ENCODE peak calls at places on chromosome 3, in five cellular contexts. One of them, this sample, is unnamed.

GRCh38 chr3:61650276-61650675 is 88.9 kb downstream of the PTPRG start:
- DNase-seq in HCT116: no peak
- DNase-seq in transverse colon: peak; percentile 49
- DNase-seq in sigmoid colon: peak; percentile 93
- DNase-seq in vagina: peak; percentile 92
- DNase-seq in this sample: peak; percentile 71

GRCh38 chr3:148075829-148076716 is 621.6 kb upstream of the AGTR1 start:
- DNase-seq in HCT116: peak; percentile 38
- DNase-seq in transverse colon: no peak
- DNase-seq in sigmoid colon: no peak
- DNase-seq in vagina: no peak
- DNase-seq in this sample: no peak

GRCh38 chr3:53238051-53238850 is 17.6 kb downstream of the TKT start:
- DNase-seq in HCT116: peak; percentile 60
- DNase-seq in transverse colon: peak; percentile 51
- DNase-seq in sigmoid colon: no peak
- DNase-seq in vagina: no peak
- DNase-seq in this sample: no peak

GRCh38 chr3:185144784-185145183 is 8.1 kb downstream of the C3orf70 start:
- DNase-seq in HCT116: no peak
- DNase-seq in transverse colon: no peak
- DNase-seq in sigmoid colon: no peak
- DNase-seq in vagina: no peak
- DNase-seq in this sample: no peak

GRCh38 chr3:42161050-42161935 is 70.1 kb downstream of the TRAK1 start:
- DNase-seq in HCT116: no peak
- DNase-seq in transverse colon: no peak
- DNase-seq in sigmoid colon: peak; percentile 17
- DNase-seq in vagina: no peak
- DNase-seq in this sample: no peak

GRCh38 chr3:195802261-195802701 is 9.4 kb downstream of the MUC4 start:
- DNase-seq in HCT116: no peak
- DNase-seq in transverse colon: no peak
- DNase-seq in sigmoid colon: peak; percentile 52
- DNase-seq in vagina: no peak
- DNase-seq in this sample: no peak

GRCh38 chr3:111734652-111735051 is 124.4 kb upstream of the PHLDB2 start:
- DNase-seq in HCT116: no peak
- DNase-seq in transverse colon: no peak
- DNase-seq in sigmoid colon: no peak
- DNase-seq in vagina: no peak
- DNase-seq in this sample: no peak

GRCh38 chr3:7740458-7740857 is 761.2 kb upstream of the LMCD1 start:
- DNase-seq in HCT116: no peak
- DNase-seq in transverse colon: no peak
- DNase-seq in sigmoid colon: no peak
- DNase-seq in vagina: no peak
- DNase-seq in this sample: no peak

GRCh38 chr3:108493862-108494261 is 16.5 kb downstream of the MYH15 start:
- DNase-seq in HCT116: peak; percentile 19
- DNase-seq in transverse colon: peak; percentile 37
- DNase-seq in sigmoid colon: no peak
- DNase-seq in vagina: no peak
- DNase-seq in this sample: no peak

GRCh38 chr3:129829640-129830039 is 63.9 kb downstream of the TMCC1 start:
- DNase-seq in HCT116: peak; percentile 76
- DNase-seq in transverse colon: peak; percentile 23
- DNase-seq in sigmoid colon: no peak
- DNase-seq in vagina: no peak
- DNase-seq in this sample: no peak

GRCh38 chr3:179750720-179751328 is 98.0 kb downstream of the USP13 start:
- DNase-seq in HCT116: no peak
- DNase-seq in transverse colon: no peak
- DNase-seq in sigmoid colon: no peak
- DNase-seq in vagina: peak; percentile 42
- DNase-seq in this sample: no peak

GRCh38 chr3:13544951-13545651 is 3.8 kb upstream of the FBLN2 start:
- DNase-seq in HCT116: no peak
- DNase-seq in transverse colon: no peak
- DNase-seq in sigmoid colon: no peak
- DNase-seq in vagina: no peak
- DNase-seq in this sample: no peak

GRCh38 chr3:72887723-72888545 is at the start of gene GXYLT2:
- DNase-seq in HCT116: no peak
- DNase-seq in transverse colon: peak; percentile 68
- DNase-seq in sigmoid colon: peak; percentile 83
- DNase-seq in vagina: no peak
- DNase-seq in this sample: peak; percentile 75

GRCh38 chr3:126956361-126956760 is 26.6 kb upstream of the PLXNA1 start:
- DNase-seq in HCT116: no peak
- DNase-seq in transverse colon: no peak
- DNase-seq in sigmoid colon: peak; percentile 24
- DNase-seq in vagina: no peak
- DNase-seq in this sample: no peak

GRCh38 chr3:119293761-119294401 is at the start of gene ARHGAP31:
- DNase-seq in HCT116: no peak
- DNase-seq in transverse colon: peak; percentile 71
- DNase-seq in sigmoid colon: peak; percentile 86
- DNase-seq in vagina: no peak
- DNase-seq in this sample: peak; percentile 86

GRCh38 chr3:14378415-14378814 is 24.0 kb upstream of the SLC6A6 start:
- DNase-seq in HCT116: no peak
- DNase-seq in transverse colon: no peak
- DNase-seq in sigmoid colon: no peak
- DNase-seq in vagina: no peak
- DNase-seq in this sample: no peak

GRCh38 chr3:159609620-159610019 is 379.0 kb upstream of the IL12A start:
- DNase-seq in HCT116: no peak
- DNase-seq in transverse colon: no peak
- DNase-seq in sigmoid colon: no peak
- DNase-seq in vagina: no peak
- DNase-seq in this sample: no peak

GRCh38 chr3:169764164-169764452 is 752 bp downstream of the TERC start:
- DNase-seq in HCT116: no peak
- DNase-seq in transverse colon: no peak
- DNase-seq in sigmoid colon: no peak
- DNase-seq in vagina: no peak
- DNase-seq in this sample: no peak

GRCh38 chr3:169765281-169765624 is 393 bp upstream of the TERC start:
- DNase-seq in HCT116: no peak
- DNase-seq in transverse colon: no peak
- DNase-seq in sigmoid colon: no peak
- DNase-seq in vagina: no peak
- DNase-seq in this sample: no peak

GRCh38 chr3:169769287-169770181 is at the start of gene ACTRT3:
- DNase-seq in HCT116: peak; percentile 35
- DNase-seq in transverse colon: peak; percentile 77
- DNase-seq in sigmoid colon: peak; percentile 79
- DNase-seq in vagina: no peak
- DNase-seq in this sample: peak; percentile 83

GRCh38 chr3:169760479-169760878 is 4.4 kb downstream of the TERC start:
- DNase-seq in HCT116: no peak
- DNase-seq in transverse colon: no peak
- DNase-seq in sigmoid colon: no peak
- DNase-seq in vagina: no peak
- DNase-seq in this sample: no peak

GRCh38 chr3:169764453-169765280 is at the start of gene TERC:
- DNase-seq in HCT116: peak; percentile 95
- DNase-seq in transverse colon: peak; percentile 95
- DNase-seq in sigmoid colon: peak; percentile 98
- DNase-seq in vagina: peak; percentile 96
- DNase-seq in this sample: peak; percentile 97
- TF ChIP-seq POLR2A in HCT116: peak; percentile 87
- TF ChIP-seq POLR2A in transverse colon: peak; percentile 99
- TF ChIP-seq POLR2A in sigmoid colon: peak; percentile 99
- TF ChIP-seq POLR2A in vagina: peak; percentile 98
- TF ChIP-seq POLR2A in this sample: peak; percentile 94

GRCh38 chr3:77377717-77378116 is 337.8 kb downstream of the ROBO2 start:
- DNase-seq in HCT116: no peak
- DNase-seq in transverse colon: no peak
- DNase-seq in sigmoid colon: no peak
- DNase-seq in vagina: no peak
- DNase-seq in this sample: no peak
- H3K4me3 ChIP-seq in HCT116: no peak overlapping the region
- H3K4me3 ChIP-seq in transverse colon: no peak overlapping the region
- H3K4me3 ChIP-seq in sigmoid colon: no peak overlapping the region
- H3K4me3 ChIP-seq in vagina: no peak overlapping the region
- H3K4me3 ChIP-seq in this sample: no peak overlapping the region

GRCh38 chr3:57557088-57557537 is 1.0 kb downstream of the PDE12 start:
- DNase-seq in HCT116: no peak
- DNase-seq in transverse colon: peak; percentile 29
- DNase-seq in sigmoid colon: no peak
- DNase-seq in vagina: no peak
- DNase-seq in this sample: no peak
- TF ChIP-seq POLR2AphosphoS5 in HCT116: no peak
- TF ChIP-seq POLR2AphosphoS5 in transverse colon: no peak
- TF ChIP-seq POLR2AphosphoS5 in sigmoid colon: no peak
- TF ChIP-seq POLR2AphosphoS5 in vagina: no peak
- TF ChIP-seq POLR2AphosphoS5 in this sample: no peak

DNA sequence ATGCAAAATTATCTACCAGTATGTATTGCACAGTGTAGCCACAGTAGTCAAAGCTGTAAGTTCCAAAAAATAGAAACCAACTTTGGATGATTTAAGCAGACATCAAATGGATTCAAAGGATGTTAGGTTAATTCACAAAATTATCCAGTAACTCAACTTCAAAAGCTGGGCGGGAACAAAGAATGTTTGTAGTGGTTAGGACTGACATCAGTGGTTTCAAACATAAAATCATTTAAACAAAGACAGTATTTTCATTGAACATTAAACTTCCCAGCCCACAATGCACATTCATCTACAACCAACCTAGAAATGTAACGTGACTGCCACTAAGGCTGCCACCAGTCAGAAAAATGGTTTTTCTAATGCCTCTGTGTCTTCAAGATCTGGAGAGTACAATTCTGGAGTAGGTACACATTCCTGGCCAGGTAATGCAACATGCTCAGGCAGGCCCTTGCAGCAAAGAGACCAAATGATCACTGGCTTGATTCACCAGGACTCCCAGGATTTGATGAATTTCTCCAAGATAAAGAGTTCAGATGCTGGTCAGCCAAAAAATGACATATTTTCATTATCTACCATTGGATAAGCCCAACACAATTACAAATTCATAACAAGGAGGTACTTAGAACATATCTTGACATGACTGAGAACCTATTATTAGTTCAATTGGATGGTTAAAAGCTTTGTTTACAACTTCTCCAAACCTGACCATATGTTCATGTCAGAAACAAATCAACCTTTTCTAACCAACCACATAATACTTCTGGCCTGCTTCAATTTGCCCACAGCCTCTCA is 189.8 kb upstream of the CNTN4 start:
- DNase-seq in HCT116: no peak
- DNase-seq in transverse colon: no peak
- DNase-seq in sigmoid colon: no peak
- DNase-seq in vagina: no peak
- DNase-seq in this sample: no peak
- TF ChIP-seq POLR2A in HCT116: no peak
- TF ChIP-seq POLR2A in transverse colon: no peak
- TF ChIP-seq POLR2A in sigmoid colon: no peak
- TF ChIP-seq POLR2A in vagina: no peak
- TF ChIP-seq POLR2A in this sample: no peak

This sample was measured in suprapubic skin.